ENCODE peak calls at places on chromosomes 2 and 18, in five cellular contexts. One of them, this sample, is unnamed.

GRCh38 chr2:189128961-189129360 is 50.6 kb downstream of the COL5A2 start:
- DNase-seq in endodermal cell: no peak
- DNase-seq in aorta: no peak
- DNase-seq in globus pallidus: no peak
- DNase-seq in midbrain: no peak
- DNase-seq in this sample: no peak

GRCh38 chr2:109128466-109129355 is at the start of gene SH3RF3:
- DNase-seq in aorta: peak
- DNase-seq in endodermal cell: peak
- DNase-seq in midbrain: no peak
- DNase-seq in globus pallidus: no peak
- DNase-seq in this sample: peak

GRCh38 chr2:37711831-37712230 is 40.4 kb upstream of the CDC42EP3 start:
- DNase-seq in midbrain: no peak
- DNase-seq in aorta: no peak
- DNase-seq in endodermal cell: no peak
- DNase-seq in globus pallidus: no peak
- DNase-seq in this sample: no peak

GRCh38 chr2:133787207-133787606 is 218.9 kb upstream of the NCKAP5 start:
- DNase-seq in endodermal cell: no peak
- DNase-seq in aorta: no peak
- DNase-seq in midbrain: no peak
- DNase-seq in globus pallidus: no peak
- DNase-seq in this sample: no peak

GRCh38 chr2:188324067-188324466 is 32.4 kb downstream of the GULP1 start:
- DNase-seq in midbrain: no peak
- DNase-seq in aorta: no peak
- DNase-seq in globus pallidus: no peak
- DNase-seq in endodermal cell: no peak
- DNase-seq in this sample: no peak

GRCh38 chr2:132384491-132385186 is 32.0 kb upstream of the GPR39 start:
- DNase-seq in endodermal cell: no peak
- DNase-seq in aorta: no peak
- DNase-seq in globus pallidus: peak
- DNase-seq in midbrain: no peak
- DNase-seq in this sample: peak

GRCh38 chr2:226637383-226637782 is 162.2 kb downstream of the IRS1 start:
- DNase-seq in endodermal cell: no peak
- DNase-seq in midbrain: no peak
- DNase-seq in globus pallidus: no peak
- DNase-seq in aorta: no peak
- DNase-seq in this sample: no peak

GRCh38 chr2:207143474-207144190 is 22.1 kb downstream of the KLF7 start:
- DNase-seq in endodermal cell: peak
- DNase-seq in aorta: peak
- DNase-seq in globus pallidus: no peak
- DNase-seq in midbrain: peak
- DNase-seq in this sample: peak

GRCh38 chr2:189933041-189933440 is 129.5 kb downstream of the MSTN start:
- DNase-seq in endodermal cell: no peak
- DNase-seq in aorta: no peak
- DNase-seq in midbrain: no peak
- DNase-seq in globus pallidus: no peak
- DNase-seq in this sample: no peak

GRCh38 chr2:83827618-83828017 is 631.5 kb downstream of the SUCLG1 start:
- DNase-seq in endodermal cell: no peak
- DNase-seq in globus pallidus: peak
- DNase-seq in midbrain: no peak
- DNase-seq in aorta: no peak
- DNase-seq in this sample: no peak

GRCh38 chr2:231554748-231555545 is 24.7 kb upstream of the NMUR1 start:
- DNase-seq in midbrain: no peak
- DNase-seq in endodermal cell: no peak
- DNase-seq in globus pallidus: no peak
- DNase-seq in aorta: peak
- DNase-seq in this sample: no peak

GRCh38 chr2:66515743-66516142 is 80.8 kb downstream of the MEIS1 start:
- DNase-seq in globus pallidus: no peak
- DNase-seq in endodermal cell: no peak
- DNase-seq in midbrain: no peak
- DNase-seq in aorta: no peak
- DNase-seq in this sample: no peak

GRCh38 chr2:122736279-122736678 is 980.8 kb downstream of the TSN start:
- DNase-seq in globus pallidus: no peak
- DNase-seq in midbrain: no peak
- DNase-seq in endodermal cell: no peak
- DNase-seq in aorta: no peak
- DNase-seq in this sample: no peak

GRCh38 chr2:73069041-73069854 is 2.3 kb downstream of the SFXN5 start:
- DNase-seq in aorta: no peak
- DNase-seq in midbrain: no peak
- DNase-seq in endodermal cell: peak
- DNase-seq in globus pallidus: no peak
- DNase-seq in this sample: no peak

GRCh38 chr2:162073776-162074578 is at the start of gene DPP4:
- DNase-seq in midbrain: no peak
- DNase-seq in endodermal cell: peak
- DNase-seq in aorta: peak
- DNase-seq in globus pallidus: no peak
- DNase-seq in this sample: no peak

GRCh38 chr2:60565472-60565871 is 12.0 kb upstream of the BCL11A start:
- DNase-seq in midbrain: no peak
- DNase-seq in aorta: no peak
- DNase-seq in globus pallidus: no peak
- DNase-seq in endodermal cell: no peak
- DNase-seq in this sample: no peak

GRCh38 chr2:70523996-70524965 is 29.3 kb downstream of the TGFA start:
- DNase-seq in midbrain: no peak
- DNase-seq in endodermal cell: peak
- DNase-seq in globus pallidus: no peak
- DNase-seq in aorta: peak
- DNase-seq in this sample: no peak

GRCh38 chr18:48955528-48956261 is 4.9 kb upstream of the SMAD7 start:
- DNase-seq in aorta: peak
- DNase-seq in globus pallidus: no peak
- DNase-seq in midbrain: no peak
- DNase-seq in endodermal cell: peak
- DNase-seq in this sample: no peak

GRCh38 chr2:120175000-120175581 is 48.1 kb downstream of the TMEM185B start:
- DNase-seq in aorta: no peak
- DNase-seq in midbrain: peak
- DNase-seq in endodermal cell: no peak
- DNase-seq in globus pallidus: peak
- DNase-seq in this sample: peak

GRCh38 chr2:170369894-170370293 is 191.9 kb downstream of the MYO3B start:
- DNase-seq in globus pallidus: peak
- DNase-seq in aorta: no peak
- DNase-seq in endodermal cell: no peak
- DNase-seq in midbrain: peak
- DNase-seq in this sample: peak

GRCh38 chr18:65975536-65975935 is 224.7 kb downstream of the CDH7 start:
- DNase-seq in globus pallidus: no peak
- DNase-seq in midbrain: no peak
- DNase-seq in endodermal cell: no peak
- DNase-seq in aorta: no peak
- DNase-seq in this sample: no peak

This sample was measured in Ammon's horn.